ENCODE peak calls at places on chromosomes 13 and 19, in ten cellular contexts. S is GM10248; T is stromal cell of bone marrow; B is T-helper 9 cell; D is GM06990; U is RPMI7951; W is lung microvascular endothelial cell; V is cardiac fibroblast; L is CD4-positive, alpha-beta T cell; Z is right lobe of liver. R is an unnamed sample.

GRCh38 chr19:14383898-14384669 is 2.8 kb downstream of the ADGRE5 start:
- DNase-seq in S (peak), T (peak), B (peak), D (peak), U (peak), W (peak), V (peak), L (no peak), Z (no peak), R (no peak)

GRCh38 chr19:19280561-19280960 is 7.5 kb upstream of the TM6SF2 start:
- DNase-seq in S (no peak), T (peak), B (no peak), D (no peak), U (no peak), W (no peak), V (peak), L (no peak), Z (no peak), R (no peak)

GRCh38 chr19:52941941-52942370 is 18.7 kb upstream of the ZNF888 start:
- DNase-seq in S (peak), T (no peak), B (peak), D (no peak), U (peak), W (no peak), V (peak), L (no peak), Z (no peak), R (peak)

GRCh38 chr13:91482427-91482826 is 84.0 kb downstream of the GPC5 start:
- DNase-seq in S (no peak), T (no peak), B (no peak), D (no peak), U (no peak), W (no peak), V (no peak), L (no peak), Z (no peak), R (no peak)

GRCh38 chr19:45790942-45791341 is 1.7 kb downstream of the DMWD start:
- DNase-seq in S (no peak), T (no peak), B (no peak), D (peak), U (no peak), W (no peak), V (no peak), L (no peak), Z (no peak), R (no peak)

GRCh38 chr19:56720281-56720680 is 48.7 kb upstream of the ZNF835 start:
- DNase-seq in S (no peak), T (no peak), B (no peak), D (no peak), U (peak), W (peak), V (peak), L (no peak), Z (no peak), R (no peak)

GRCh38 chr19:3359850-3360493 is 6.4 kb upstream of the NFIC start:
- DNase-seq in S (peak), T (no peak), B (no peak), D (peak), U (no peak), W (peak), V (no peak), L (no peak), Z (no peak), R (peak)

GRCh38 chr19:33248104-33248503 is 22.5 kb upstream of the SLC7A10 start:
- DNase-seq in S (no peak), T (no peak), B (no peak), D (no peak), U (no peak), W (no peak), V (no peak), L (no peak), Z (peak), R (no peak)

GRCh38 chr13:87398047-87398446 is 273.1 kb upstream of the SLITRK5 start:
- DNase-seq in S (no peak), T (no peak), B (no peak), D (no peak), U (no peak), W (no peak), V (no peak), L (no peak), Z (no peak), R (no peak)

GRCh38 chr13:86020350-86021002 is 221.3 kb upstream of the SLITRK6 start:
- DNase-seq in S (no peak), T (no peak), B (no peak), D (no peak), U (peak), W (no peak), V (peak), L (no peak), Z (no peak), R (no peak)

GRCh38 chr13:72527333-72527732 is 200.1 kb downstream of the MZT1 start:
- DNase-seq in S (no peak), T (no peak), B (no peak), D (no peak), U (no peak), W (no peak), V (no peak), L (no peak), Z (no peak), R (no peak)

GRCh38 chr19:23832717-23833327 is 74.1 kb upstream of the ZNF681 start:
- DNase-seq in S (no peak), T (no peak), B (no peak), D (no peak), U (no peak), W (no peak), V (no peak), L (no peak), Z (no peak), R (no peak)

GRCh38 chr13:98974053-98974452 is 3.8 kb downstream of the DOCK9 start:
- DNase-seq in S (no peak), T (no peak), B (no peak), D (peak), U (no peak), W (peak), V (no peak), L (no peak), Z (no peak), R (peak)

GRCh38 chr13:34151885-34152284 is 333.9 kb downstream of the RFC3 start:
- DNase-seq in S (no peak), T (no peak), B (no peak), D (no peak), U (no peak), W (no peak), V (no peak), L (no peak), Z (no peak), R (no peak)

GRCh38 chr19:6272913-6273600 is 6.7 kb downstream of the MLLT1 start:
- DNase-seq in S (no peak), T (no peak), B (no peak), D (no peak), U (no peak), W (no peak), V (no peak), L (no peak), Z (no peak), R (no peak)

GRCh38 chr13:32443111-32443510 is 15.2 kb upstream of the N4BP2L1 start:
- DNase-seq in S (peak), T (no peak), B (no peak), D (peak), U (peak), W (peak), V (peak), L (peak), Z (no peak), R (peak)

GRCh38 chr19:47729468-47729798 is 15.9 kb upstream of the NOP53 start:
- DNase-seq in S (no peak), T (no peak), B (no peak), D (no peak), U (peak), W (no peak), V (peak), L (no peak), Z (no peak), R (no peak)

GRCh38 chr19:6495947-6496346 is 6.2 kb downstream of the TUBB4A start:
- DNase-seq in S (no peak), T (no peak), B (no peak), D (no peak), U (no peak), W (no peak), V (no peak), L (no peak), Z (no peak), R (no peak)

GRCh38 chr13:111956261-111957151 is 110.4 kb upstream of the SOX1 start:
- DNase-seq in S (no peak), T (no peak), B (no peak), D (no peak), U (no peak), W (no peak), V (no peak), L (no peak), Z (no peak), R (no peak)

GRCh38 chr13:44159633-44160279 is 213.9 kb upstream of the SERP2 start:
- DNase-seq in S (no peak), T (no peak), B (no peak), D (no peak), U (peak), W (no peak), V (peak), L (no peak), Z (no peak), R (no peak)

GRCh38 chr19:11279505-11280236 is 16.3 kb upstream of the TSPAN16 start:
- DNase-seq in S (peak), T (no peak), B (peak), D (peak), U (peak), W (no peak), V (peak), L (peak), Z (no peak), R (no peak)

GRCh38 chr19:41922585-41922984 is 5.7 kb downstream of the ERFL start:
- DNase-seq in S (no peak), T (no peak), B (no peak), D (no peak), U (no peak), W (no peak), V (no peak), L (no peak), Z (no peak), R (no peak)

GRCh38 chr13:79966039-79966438 is 374.9 kb downstream of the SPRY2 start:
- DNase-seq in S (no peak), T (no peak), B (no peak), D (no peak), U (no peak), W (no peak), V (peak), L (no peak), Z (no peak), R (no peak)

GRCh38 chr13:43251967-43252366 is 228.6 kb downstream of the DNAJC15 start:
- DNase-seq in S (no peak), T (no peak), B (no peak), D (no peak), U (no peak), W (no peak), V (no peak), L (no peak), Z (no peak), R (no peak)

GRCh38 chr19:45568732-45569131 is 15.9 kb downstream of the OPA3 start:
- DNase-seq in S (no peak), T (peak), B (no peak), D (no peak), U (peak), W (no peak), V (peak), L (no peak), Z (no peak), R (no peak)

GRCh38 chr13:39129253-39129652 is 91.0 kb downstream of the NHLRC3 start:
- DNase-seq in S (no peak), T (no peak), B (no peak), D (no peak), U (no peak), W (no peak), V (no peak), L (no peak), Z (no peak), R (no peak)

GRCh38 chr13:113897161-113897560 is 33.3 kb upstream of the GAS6 start:
- DNase-seq in S (no peak), T (peak), B (no peak), D (no peak), U (peak), W (peak), V (peak), L (no peak), Z (no peak), R (no peak)

GRCh38 chr13:36432106-36432544 is at the start of gene CCNA1:
- DNase-seq in S (peak), T (no peak), B (no peak), D (peak), U (peak), W (peak), V (peak), L (no peak), Z (no peak), R (peak)

GRCh38 chr13:111046590-111047141 is 68.4 kb upstream of the ARHGEF7 start:
- DNase-seq in S (peak), T (peak), B (no peak), D (no peak), U (peak), W (no peak), V (peak), L (no peak), Z (no peak), R (no peak)

GRCh38 chr13:111897178-111897845 is 169.6 kb upstream of the SOX1 start:
- DNase-seq in S (no peak), T (no peak), B (no peak), D (no peak), U (no peak), W (no peak), V (no peak), L (no peak), Z (peak), R (no peak)

GRCh38 chr19:7550987-7551761 is 15.7 kb downstream of the PNPLA6 start:
- DNase-seq in S (peak), T (no peak), B (no peak), D (no peak), U (peak), W (peak), V (peak), L (no peak), Z (peak), R (peak)

GRCh38 chr19:29872224-29872731 is 60.5 kb downstream of the CCNE1 start:
- DNase-seq in S (no peak), T (no peak), B (no peak), D (no peak), U (no peak), W (peak), V (peak), L (no peak), Z (no peak), R (no peak)

GRCh38 chr19:31664096-31664495 is 314.9 kb upstream of the TSHZ3 start:
- DNase-seq in S (no peak), T (no peak), B (no peak), D (no peak), U (no peak), W (no peak), V (no peak), L (no peak), Z (no peak), R (no peak)